ENCODE peak calls at places on chromosomes 7 and 10, in nine cellular contexts. N is NCI-H1092 treated with DMSO at 0.1 percent for 48 hours, I is T-helper 2 cell, U is adrenal gland, W is neuronal stem cell, Q is aorta, J is skeletal muscle cell, A is OCI-LY7, P is GM12892. H is an unnamed sample.

GRCh38 chr10:60513281-60513680 is 123.6 kb upstream of the ANK3 start:
- DNase-seq in U (no peak), A (peak), Q (no peak), P (no peak), I (no peak), W (no peak), J (no peak), N (no peak), H (no peak)

GRCh38 chr10:114967071-114967470 is 29.1 kb downstream of the TRUB1 start:
- DNase-seq in U (no peak), W (no peak), P (no peak), A (no peak), I (no peak), Q (no peak), J (peak), N (no peak), H (no peak)

GRCh38 chr7:16644624-16644986 is 949 bp downstream of the ANKMY2 start:
- DNase-seq in U (peak), W (no peak), Q (peak), I (peak), J (no peak), P (no peak), A (peak), N (no peak), H (peak)

GRCh38 chr7:148540041-148540738 is 50.4 kb upstream of the C7orf33 start:
- DNase-seq in I (no peak), A (no peak), J (peak), W (no peak), U (no peak), N (no peak), Q (peak), P (no peak), H (no peak)

GRCh38 chr10:33506391-33506790 is 171.9 kb upstream of the NRP1 start:
- DNase-seq in A (no peak), W (no peak), P (no peak), Q (no peak), N (no peak), U (no peak), I (no peak), J (no peak), H (no peak)

GRCh38 chr10:59382831-59383295 is 20.5 kb upstream of the FAM13C start:
- DNase-seq in P (no peak), J (no peak), N (no peak), W (no peak), Q (no peak), U (no peak), A (no peak), I (no peak), H (peak)

GRCh38 chr10:95262763-95263518 is 27.9 kb downstream of the PDLIM1 start:
- DNase-seq in Q (no peak), P (no peak), J (no peak), W (no peak), U (no peak), A (no peak), I (no peak), N (no peak), H (no peak)

GRCh38 chr10:4353059-4353655 is 472.9 kb upstream of the AKR1E2 start:
- DNase-seq in Q (no peak), N (no peak), A (no peak), U (no peak), I (no peak), P (no peak), W (no peak), J (no peak), H (no peak)

GRCh38 chr7:157496426-157497275 is 159.8 kb downstream of the DNAJB6 start:
- DNase-seq in U (no peak), W (no peak), J (no peak), I (no peak), P (no peak), A (no peak), N (no peak), Q (peak), H (no peak)

GRCh38 chr7:158710651-158711102 is 6.1 kb upstream of the NCAPG2 start:
- DNase-seq in J (no peak), N (no peak), W (no peak), A (no peak), P (no peak), Q (no peak), U (no peak), I (no peak), H (no peak)

GRCh38 chr7:128201067-128201689 is 39.9 kb upstream of the LEP start:
- DNase-seq in Q (no peak), U (no peak), P (no peak), J (no peak), A (no peak), I (no peak), N (no peak), W (peak), H (no peak)

GRCh38 chr7:147406521-147407115 is 1183.9 kb upstream of the C7orf33 start:
- DNase-seq in I (no peak), A (no peak), Q (no peak), P (no peak), U (no peak), N (no peak), J (no peak), W (no peak), H (no peak)

H was measured in small intestine.